ENCODE peak calls at places on chromosomes 1 and 21, in five cellular contexts. K, R, P, V and B are unnamed samples.

GRCh38 chr1:175675017-175675416 is 68.4 kb downstream of the TNR start:
- DNase-seq in K (no peak), R (no peak), P (no peak), V (no peak), B (no peak)

GRCh38 chr1:188706742-188707141 is 1770.9 kb downstream of the BRINP3 start:
- DNase-seq in K (no peak), R (no peak), P (peak), V (no peak), B (peak)

GRCh38 chr1:85584264-85584781 is 3.8 kb downstream of the CCN1 start:
- DNase-seq in K (no peak), R (no peak), P (peak), V (no peak), B (peak)

GRCh38 chr1:25210728-25211127 is 21.6 kb downstream of the SYF2 start:
- DNase-seq in K (no peak), R (no peak), P (no peak), V (no peak), B (no peak)

GRCh38 chr1:15198684-15199083 is 45.1 kb downstream of the TMEM51 start:
- DNase-seq in K (no peak), R (peak), P (no peak), V (no peak), B (no peak)

GRCh38 chr1:23129846-23130245 is 38.8 kb downstream of the LUZP1 start:
- DNase-seq in K (no peak), R (no peak), P (peak), V (no peak), B (no peak)

GRCh38 chr1:3610165-3610822 is 1.0 kb downstream of the MEGF6 start:
- DNase-seq in K (no peak), R (no peak), P (no peak), V (no peak), B (peak)

GRCh38 chr1:1082239-1083180 is 8.4 kb upstream of the RNF223 start:
- DNase-seq in K (no peak), R (peak), P (no peak), V (no peak), B (no peak)

GRCh38 chr21:40507978-40508377 is 339.0 kb downstream of the DSCAM start:
- DNase-seq in K (no peak), R (no peak), P (no peak), V (no peak), B (no peak)

GRCh38 chr1:28910379-28911125 is 3.8 kb upstream of the EPB41 start:
- DNase-seq in K (no peak), R (no peak), P (no peak), V (no peak), B (no peak)